ENCODE peak calls at places on chromosomes 4 and X, in five cellular contexts. One of them, this sample, is unnamed.

GRCh38 chrX:103549920-103550319 is 30.6 kb upstream of the RAB40A start:
- DNase-seq in HepG2: no peak
- DNase-seq in A549: no peak
- DNase-seq in K562: no peak
- DNase-seq in H1: no peak
- DNase-seq in this sample: no peak

GRCh38 chrX:17413228-17413627 is 38.2 kb downstream of the NHS start:
- DNase-seq in HepG2: no peak
- DNase-seq in A549: no peak
- DNase-seq in K562: no peak
- DNase-seq in H1: no peak
- DNase-seq in this sample: peak

GRCh38 chr4:118942465-118942864 is 53.8 kb downstream of the SYNPO2 start:
- DNase-seq in HepG2: no peak
- DNase-seq in A549: no peak
- DNase-seq in K562: no peak
- DNase-seq in H1: no peak
- DNase-seq in this sample: peak

GRCh38 chr4:57405359-57405758 is 295.2 kb upstream of the IGFBP7 start:
- DNase-seq in HepG2: no peak
- DNase-seq in A549: no peak
- DNase-seq in K562: no peak
- DNase-seq in H1: no peak
- DNase-seq in this sample: no peak

GRCh38 chrX:25154168-25154567 is 138.4 kb upstream of the ARX start:
- DNase-seq in HepG2: no peak
- DNase-seq in A549: no peak
- DNase-seq in K562: no peak
- DNase-seq in H1: no peak
- DNase-seq in this sample: no peak

GRCh38 chr4:127849505-127850234 is 31.0 kb upstream of the PLK4 start:
- DNase-seq in HepG2: no peak
- DNase-seq in A549: no peak
- DNase-seq in K562: no peak
- DNase-seq in H1: no peak
- DNase-seq in this sample: no peak

GRCh38 chr4:6087669-6088068 is 69.4 kb upstream of the C4orf50 start:
- DNase-seq in HepG2: peak
- DNase-seq in A549: peak
- DNase-seq in K562: peak
- DNase-seq in H1: peak
- DNase-seq in this sample: peak

GRCh38 chrX:42093756-42094155 is 170.4 kb upstream of the CASK start:
- DNase-seq in HepG2: no peak
- DNase-seq in A549: no peak
- DNase-seq in K562: no peak
- DNase-seq in H1: no peak
- DNase-seq in this sample: peak

GRCh38 chr4:153485374-153485773 is 19.2 kb downstream of the TMEM131L start:
- DNase-seq in HepG2: no peak
- DNase-seq in A549: no peak
- DNase-seq in K562: no peak
- DNase-seq in H1: no peak
- DNase-seq in this sample: no peak

GRCh38 chrX:85111347-85111746 is 107.7 kb downstream of the APOOL start:
- DNase-seq in HepG2: no peak
- DNase-seq in A549: no peak
- DNase-seq in K562: peak
- DNase-seq in H1: no peak
- DNase-seq in this sample: peak

GRCh38 chr4:7876096-7876993 is 63.3 kb downstream of the AFAP1 start:
- DNase-seq in HepG2: peak
- DNase-seq in A549: peak
- DNase-seq in K562: peak
- DNase-seq in H1: no peak
- DNase-seq in this sample: peak

GRCh38 chrX:97898798-97899197 is 1015.1 kb downstream of the RPA4 start:
- DNase-seq in HepG2: no peak
- DNase-seq in A549: no peak
- DNase-seq in K562: no peak
- DNase-seq in H1: no peak
- DNase-seq in this sample: peak

GRCh38 chrX:131633285-131633917 is 89.5 kb downstream of the OR13H1 start:
- DNase-seq in HepG2: peak
- DNase-seq in A549: peak
- DNase-seq in K562: peak
- DNase-seq in H1: peak
- DNase-seq in this sample: peak

GRCh38 chr4:122617597-122618593 is 3.0 kb downstream of the IL21 start:
- DNase-seq in HepG2: no peak
- DNase-seq in A549: no peak
- DNase-seq in K562: no peak
- DNase-seq in H1: no peak
- DNase-seq in this sample: no peak

GRCh38 chr4:46648088-46648744 is 258.3 kb upstream of the GABRA2 start:
- DNase-seq in HepG2: peak
- DNase-seq in A549: no peak
- DNase-seq in K562: no peak
- DNase-seq in H1: peak
- DNase-seq in this sample: peak

GRCh38 chrX:112233164-112233563 is 150.6 kb upstream of the TRPC5 start:
- DNase-seq in HepG2: no peak
- DNase-seq in A549: no peak
- DNase-seq in K562: no peak
- DNase-seq in H1: no peak
- DNase-seq in this sample: no peak

GRCh38 chr4:151488968-151489367 is 80.0 kb downstream of the FHIP1A start:
- DNase-seq in HepG2: no peak
- DNase-seq in A549: no peak
- DNase-seq in K562: no peak
- DNase-seq in H1: no peak
- DNase-seq in this sample: no peak

GRCh38 chr4:73721419-73721818 is 18.9 kb upstream of the CXCL8 start:
- DNase-seq in HepG2: no peak
- DNase-seq in A549: no peak
- DNase-seq in K562: no peak
- DNase-seq in H1: no peak
- DNase-seq in this sample: peak

GRCh38 chr4:44927361-44928061 is 201.2 kb upstream of the GNPDA2 start:
- DNase-seq in HepG2: peak
- DNase-seq in A549: peak
- DNase-seq in K562: peak
- DNase-seq in H1: no peak
- DNase-seq in this sample: peak

GRCh38 chrX:115344885-115345653 is 55.6 kb downstream of the LUZP4 start:
- DNase-seq in HepG2: peak
- DNase-seq in A549: peak
- DNase-seq in K562: no peak
- DNase-seq in H1: no peak
- DNase-seq in this sample: peak

GRCh38 chr4:25413261-25413660 is 36.2 kb downstream of the ANAPC4 start:
- DNase-seq in HepG2: no peak
- DNase-seq in A549: no peak
- DNase-seq in K562: no peak
- DNase-seq in H1: no peak
- DNase-seq in this sample: no peak

GRCh38 chr4:6248394-6248793 is 21.3 kb upstream of the WFS1 start:
- DNase-seq in HepG2: no peak
- DNase-seq in A549: no peak
- DNase-seq in K562: no peak
- DNase-seq in H1: no peak
- DNase-seq in this sample: no peak

GRCh38 chr4:141388483-141388882 is 167.8 kb downstream of the ZNF330 start:
- DNase-seq in HepG2: no peak
- DNase-seq in A549: no peak
- DNase-seq in K562: no peak
- DNase-seq in H1: no peak
- DNase-seq in this sample: peak

GRCh38 chr4:119300072-119300387 is 21.9 kb downstream of the FABP2 start:
- DNase-seq in HepG2: no peak
- DNase-seq in A549: peak
- DNase-seq in K562: peak
- DNase-seq in H1: no peak
- DNase-seq in this sample: peak

GRCh38 chrX:12802741-12803140 is 11.5 kb downstream of the PRPS2 start:
- DNase-seq in HepG2: no peak
- DNase-seq in A549: no peak
- DNase-seq in K562: no peak
- DNase-seq in H1: no peak
- DNase-seq in this sample: no peak

GRCh38 chr4:2923678-2924173 is 39.5 kb downstream of the NOP14 start:
- DNase-seq in HepG2: no peak
- DNase-seq in A549: no peak
- DNase-seq in K562: no peak
- DNase-seq in H1: no peak
- DNase-seq in this sample: no peak

GRCh38 chr4:48275247-48275646 is 5.6 kb upstream of the TEC start:
- DNase-seq in HepG2: peak
- DNase-seq in A549: peak
- DNase-seq in K562: peak
- DNase-seq in H1: no peak
- DNase-seq in this sample: peak

GRCh38 chrX:135520022-135520552 is 373 bp upstream of the INTS6L start:
- DNase-seq in HepG2: no peak
- DNase-seq in A549: no peak
- DNase-seq in K562: no peak
- DNase-seq in H1: no peak
- DNase-seq in this sample: peak

GRCh38 chr4:69764311-69764710 is 3.9 kb upstream of the SULT1B1 start:
- DNase-seq in HepG2: no peak
- DNase-seq in A549: no peak
- DNase-seq in K562: no peak
- DNase-seq in H1: no peak
- DNase-seq in this sample: no peak
- TF ChIP-seq MAFK in HepG2: no peak
- TF ChIP-seq MAFK in A549: no peak
- TF ChIP-seq MAFK in K562: no peak
- TF ChIP-seq MAFK in H1: no peak
- TF ChIP-seq MAFK in this sample: no peak

DNA sequence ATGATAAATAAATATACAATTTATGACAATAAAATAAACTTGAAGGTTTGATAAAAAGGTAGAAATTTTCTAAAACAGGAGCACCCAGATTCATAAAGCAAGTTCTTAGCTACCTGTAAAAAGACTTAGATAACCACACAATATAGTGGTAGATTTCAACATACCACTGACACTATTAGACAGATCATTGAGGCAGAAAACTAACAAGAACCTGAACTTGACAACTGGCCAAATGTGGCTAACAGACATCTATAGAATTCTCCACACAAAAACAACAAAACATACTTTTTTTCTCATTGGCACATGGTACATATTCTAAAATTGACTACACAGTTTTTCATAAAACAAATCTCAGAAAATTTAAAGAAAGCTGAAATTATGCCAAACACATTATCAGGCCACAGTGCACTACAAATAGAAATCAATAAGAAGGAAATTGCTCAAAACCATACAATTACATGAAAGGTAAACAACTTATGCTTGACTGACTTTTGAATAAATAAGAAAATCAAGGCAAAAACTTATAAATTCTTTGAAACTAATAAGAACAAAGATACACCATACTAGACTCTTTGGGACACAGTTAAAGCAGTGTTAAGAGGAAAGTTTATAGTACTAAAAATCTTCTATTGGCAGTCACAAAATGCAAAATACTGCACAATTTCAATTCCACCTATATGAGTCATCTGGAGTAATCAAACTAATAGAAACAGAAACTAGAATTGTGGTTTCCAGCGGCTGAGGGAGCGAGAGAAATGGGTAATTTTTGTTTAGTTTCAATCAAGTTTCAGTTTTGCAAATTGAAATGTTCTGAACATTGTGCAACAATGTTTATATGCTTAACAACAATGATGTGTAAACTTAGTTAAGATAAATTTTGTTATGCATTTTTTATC is 925.6 kb downstream of the SH3BGRL start:
- DNase-seq in HepG2: no peak
- DNase-seq in A549: no peak
- DNase-seq in K562: no peak
- DNase-seq in H1: no peak
- DNase-seq in this sample: no peak
- TF ChIP-seq MAFK in HepG2: no peak
- TF ChIP-seq MAFK in A549: no peak
- TF ChIP-seq MAFK in K562: no peak
- TF ChIP-seq MAFK in H1: no peak
- TF ChIP-seq MAFK in this sample: no peak

GRCh38 chrX:21374994-21375794 is 976 bp downstream of the CNKSR2 start:
- DNase-seq in HepG2: no peak
- DNase-seq in A549: peak
- DNase-seq in K562: no peak
- DNase-seq in H1: peak
- DNase-seq in this sample: no peak
- TF ChIP-seq MAFK in HepG2: no peak
- TF ChIP-seq MAFK in A549: no peak
- TF ChIP-seq MAFK in K562: no peak
- TF ChIP-seq MAFK in H1: no peak
- TF ChIP-seq MAFK in this sample: no peak

DNA sequence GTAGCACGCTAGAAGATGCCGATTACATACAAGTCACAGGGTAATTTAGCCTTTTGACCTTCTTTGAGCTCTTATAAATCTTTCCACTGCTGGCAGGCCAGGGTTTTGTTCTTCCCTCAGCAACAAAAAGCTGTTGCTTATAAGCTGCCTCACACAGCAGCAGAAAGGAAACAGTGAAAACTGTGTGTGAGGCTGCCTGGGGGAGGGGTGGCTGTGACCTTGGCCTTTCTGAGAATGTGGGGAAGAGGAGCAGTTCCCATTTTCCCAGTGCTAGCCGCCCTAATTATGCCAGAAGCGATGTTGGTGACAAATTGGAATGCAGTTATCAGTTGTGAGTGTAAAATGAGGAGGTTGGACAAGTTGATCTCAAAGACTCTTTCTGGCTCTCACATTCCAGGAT is 25.6 kb downstream of the SLITRK2 start:
- DNase-seq in HepG2: no peak
- DNase-seq in A549: no peak
- DNase-seq in K562: no peak
- DNase-seq in H1: no peak
- DNase-seq in this sample: no peak
- TF ChIP-seq MAFK in HepG2: no peak
- TF ChIP-seq MAFK in A549: no peak
- TF ChIP-seq MAFK in K562: no peak
- TF ChIP-seq MAFK in H1: no peak
- TF ChIP-seq MAFK in this sample: no peak

GRCh38 chrX:118496763-118497079 is 1.1 kb downstream of the DOCK11 start:
- DNase-seq in HepG2: no peak
- DNase-seq in A549: no peak
- DNase-seq in K562: no peak
- DNase-seq in H1: no peak
- DNase-seq in this sample: no peak
- TF ChIP-seq MAFK in HepG2: no peak
- TF ChIP-seq MAFK in A549: no peak
- TF ChIP-seq MAFK in K562: no peak
- TF ChIP-seq MAFK in H1: no peak
- TF ChIP-seq MAFK in this sample: no peak

DNA sequence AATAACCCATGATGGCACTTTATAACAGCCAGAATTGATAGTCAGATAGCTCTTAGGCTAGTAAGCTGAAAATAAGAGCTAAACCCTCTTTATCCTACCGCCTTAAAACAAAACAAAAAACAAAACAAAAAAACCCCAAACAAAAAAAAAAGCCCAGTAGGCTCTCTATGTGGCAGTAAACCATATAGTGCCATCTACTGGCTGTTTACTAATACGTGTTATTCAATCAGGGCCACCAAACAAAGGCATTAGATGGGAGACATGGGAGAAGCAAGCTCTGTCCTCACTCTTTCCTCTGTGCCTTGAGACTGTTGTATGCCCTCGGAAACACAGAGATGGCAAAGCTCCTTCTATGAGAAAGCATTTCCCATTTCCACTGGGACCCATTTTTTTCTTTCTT is 148.8 kb upstream of the MID1 start:
- DNase-seq in HepG2: no peak
- DNase-seq in A549: peak
- DNase-seq in K562: peak
- DNase-seq in H1: no peak
- DNase-seq in this sample: peak
- TF ChIP-seq MAFK in HepG2: no peak
- TF ChIP-seq MAFK in A549: no peak
- TF ChIP-seq MAFK in K562: no peak
- TF ChIP-seq MAFK in H1: no peak
- TF ChIP-seq MAFK in this sample: no peak

This sample was measured in IMR-90.